ENCODE peak calls at places on chromosome 20, in nine cellular contexts. One of them, this sample, is unnamed.

GRCh38 chr20:51193066-51193772 is 170.3 kb upstream of the KCNG1 start:
- DNase-seq in left ventricle myocardium inferior: no peak
- DNase-seq in NB4: no peak
- DNase-seq in HTR-8/SVneo: peak; percentile 63
- DNase-seq in upper lobe of left lung: no peak
- DNase-seq in RCC 7860: no peak
- DNase-seq in ureter: no peak
- DNase-seq in stimulated activated CD4-positive, alpha-beta T cell treated with anti-CD3 and anti-CD28 coated beads, TNF-alpha, amount 100 ng/mL, for 24 hours: no peak
- DNase-seq in iris pigment epithelial cell: peak; percentile 80
- DNase-seq in this sample: no peak

GRCh38 chr20:2752631-2753455 is 47.6 kb downstream of the CPXM1 start:
- DNase-seq in iris pigment epithelial cell: peak; percentile 37
- DNase-seq in NB4: peak; percentile 66
- DNase-seq in RCC 7860: no peak
- DNase-seq in left ventricle myocardium inferior: no peak
- DNase-seq in HTR-8/SVneo: no peak
- DNase-seq in stimulated activated CD4-positive, alpha-beta T cell treated with anti-CD3 and anti-CD28 coated beads, TNF-alpha, amount 100 ng/mL, for 24 hours: no peak
- DNase-seq in upper lobe of left lung: no peak
- DNase-seq in ureter: no peak
- DNase-seq in this sample: no peak

GRCh38 chr20:56202493-56203077 is 45.9 kb upstream of the MC3R start:
- DNase-seq in RCC 7860: peak; percentile 18
- DNase-seq in ureter: no peak
- DNase-seq in HTR-8/SVneo: peak; percentile 62
- DNase-seq in stimulated activated CD4-positive, alpha-beta T cell treated with anti-CD3 and anti-CD28 coated beads, TNF-alpha, amount 100 ng/mL, for 24 hours: no peak
- DNase-seq in iris pigment epithelial cell: peak; percentile 23
- DNase-seq in upper lobe of left lung: no peak
- DNase-seq in NB4: peak; percentile 48
- DNase-seq in left ventricle myocardium inferior: no peak
- DNase-seq in this sample: no peak

GRCh38 chr20:16617056-16617455 is 43.8 kb upstream of the KIF16B start:
- DNase-seq in upper lobe of left lung: no peak
- DNase-seq in RCC 7860: no peak
- DNase-seq in NB4: no peak
- DNase-seq in iris pigment epithelial cell: no peak
- DNase-seq in stimulated activated CD4-positive, alpha-beta T cell treated with anti-CD3 and anti-CD28 coated beads, TNF-alpha, amount 100 ng/mL, for 24 hours: no peak
- DNase-seq in HTR-8/SVneo: no peak
- DNase-seq in left ventricle myocardium inferior: no peak
- DNase-seq in ureter: no peak
- DNase-seq in this sample: no peak

GRCh38 chr20:19304389-19304788 is 91.9 kb downstream of the SLC24A3 start:
- DNase-seq in RCC 7860: no peak
- DNase-seq in HTR-8/SVneo: no peak
- DNase-seq in NB4: peak; percentile 85
- DNase-seq in iris pigment epithelial cell: no peak
- DNase-seq in upper lobe of left lung: peak; percentile 49
- DNase-seq in stimulated activated CD4-positive, alpha-beta T cell treated with anti-CD3 and anti-CD28 coated beads, TNF-alpha, amount 100 ng/mL, for 24 hours: no peak
- DNase-seq in left ventricle myocardium inferior: no peak
- DNase-seq in ureter: no peak
- DNase-seq in this sample: no peak

GRCh38 chr20:17226410-17227198 is at the start of gene PCSK2:
- DNase-seq in HTR-8/SVneo: no peak
- DNase-seq in RCC 7860: no peak
- DNase-seq in NB4: no peak
- DNase-seq in stimulated activated CD4-positive, alpha-beta T cell treated with anti-CD3 and anti-CD28 coated beads, TNF-alpha, amount 100 ng/mL, for 24 hours: no peak
- DNase-seq in left ventricle myocardium inferior: peak; percentile 24
- DNase-seq in upper lobe of left lung: peak; percentile 43
- DNase-seq in iris pigment epithelial cell: peak; percentile 42
- DNase-seq in ureter: no peak
- DNase-seq in this sample: no peak

GRCh38 chr20:34582911-34583310 is 24.4 kb downstream of the MAP1LC3A start:
- DNase-seq in upper lobe of left lung: no peak
- DNase-seq in stimulated activated CD4-positive, alpha-beta T cell treated with anti-CD3 and anti-CD28 coated beads, TNF-alpha, amount 100 ng/mL, for 24 hours: no peak
- DNase-seq in iris pigment epithelial cell: no peak
- DNase-seq in ureter: peak; percentile 18
- DNase-seq in NB4: no peak
- DNase-seq in HTR-8/SVneo: no peak
- DNase-seq in left ventricle myocardium inferior: no peak
- DNase-seq in RCC 7860: peak; percentile 27
- DNase-seq in this sample: no peak

GRCh38 chr20:219290-220115 is 7.6 kb upstream of the DEFB129 start:
- DNase-seq in NB4: peak; percentile 58
- DNase-seq in stimulated activated CD4-positive, alpha-beta T cell treated with anti-CD3 and anti-CD28 coated beads, TNF-alpha, amount 100 ng/mL, for 24 hours: no peak
- DNase-seq in left ventricle myocardium inferior: no peak
- DNase-seq in ureter: no peak
- DNase-seq in upper lobe of left lung: no peak
- DNase-seq in RCC 7860: peak; percentile 10
- DNase-seq in HTR-8/SVneo: peak; percentile 45
- DNase-seq in iris pigment epithelial cell: peak; percentile 16
- DNase-seq in this sample: no peak

GRCh38 chr20:50415516-50416268 is 94.5 kb upstream of the PTPN1 start:
- DNase-seq in iris pigment epithelial cell: peak; percentile 88
- DNase-seq in NB4: no peak
- DNase-seq in RCC 7860: peak; percentile 81
- DNase-seq in HTR-8/SVneo: no peak
- DNase-seq in stimulated activated CD4-positive, alpha-beta T cell treated with anti-CD3 and anti-CD28 coated beads, TNF-alpha, amount 100 ng/mL, for 24 hours: no peak
- DNase-seq in upper lobe of left lung: peak; percentile 97
- DNase-seq in ureter: peak; percentile 99
- DNase-seq in left ventricle myocardium inferior: peak; percentile 100
- DNase-seq in this sample: peak; percentile 99

GRCh38 chr20:50590348-50590664 is 80.1 kb downstream of the PTPN1 start:
- DNase-seq in NB4: no peak
- DNase-seq in left ventricle myocardium inferior: no peak
- DNase-seq in upper lobe of left lung: no peak
- DNase-seq in iris pigment epithelial cell: no peak
- DNase-seq in RCC 7860: no peak
- DNase-seq in ureter: no peak
- DNase-seq in HTR-8/SVneo: no peak
- DNase-seq in stimulated activated CD4-positive, alpha-beta T cell treated with anti-CD3 and anti-CD28 coated beads, TNF-alpha, amount 100 ng/mL, for 24 hours: no peak
- DNase-seq in this sample: no peak

GRCh38 chr20:62979876-62980373 is 26.8 kb downstream of the BHLHE23 start:
- DNase-seq in left ventricle myocardium inferior: no peak
- DNase-seq in stimulated activated CD4-positive, alpha-beta T cell treated with anti-CD3 and anti-CD28 coated beads, TNF-alpha, amount 100 ng/mL, for 24 hours: no peak
- DNase-seq in ureter: no peak
- DNase-seq in iris pigment epithelial cell: no peak
- DNase-seq in RCC 7860: no peak
- DNase-seq in upper lobe of left lung: no peak
- DNase-seq in HTR-8/SVneo: no peak
- DNase-seq in NB4: no peak
- DNase-seq in this sample: no peak

GRCh38 chr20:46695888-46696287 is 6.6 kb upstream of the TP53RK start:
- DNase-seq in HTR-8/SVneo: no peak
- DNase-seq in NB4: no peak
- DNase-seq in stimulated activated CD4-positive, alpha-beta T cell treated with anti-CD3 and anti-CD28 coated beads, TNF-alpha, amount 100 ng/mL, for 24 hours: no peak
- DNase-seq in upper lobe of left lung: no peak
- DNase-seq in iris pigment epithelial cell: no peak
- DNase-seq in ureter: no peak
- DNase-seq in left ventricle myocardium inferior: no peak
- DNase-seq in RCC 7860: no peak
- DNase-seq in this sample: no peak

GRCh38 chr20:23037017-23037481 is 1.9 kb downstream of the SSTR4 start:
- DNase-seq in ureter: no peak
- DNase-seq in stimulated activated CD4-positive, alpha-beta T cell treated with anti-CD3 and anti-CD28 coated beads, TNF-alpha, amount 100 ng/mL, for 24 hours: no peak
- DNase-seq in left ventricle myocardium inferior: no peak
- DNase-seq in upper lobe of left lung: no peak
- DNase-seq in RCC 7860: no peak
- DNase-seq in HTR-8/SVneo: no peak
- DNase-seq in NB4: no peak
- DNase-seq in iris pigment epithelial cell: no peak
- DNase-seq in this sample: no peak

GRCh38 chr20:63567382-63568169 is 6.5 kb downstream of the HELZ2 start:
- DNase-seq in stimulated activated CD4-positive, alpha-beta T cell treated with anti-CD3 and anti-CD28 coated beads, TNF-alpha, amount 100 ng/mL, for 24 hours: no peak
- DNase-seq in NB4: peak; percentile 93
- DNase-seq in iris pigment epithelial cell: peak; percentile 75
- DNase-seq in HTR-8/SVneo: no peak
- DNase-seq in upper lobe of left lung: peak; percentile 75
- DNase-seq in RCC 7860: no peak
- DNase-seq in ureter: no peak
- DNase-seq in left ventricle myocardium inferior: no peak
- DNase-seq in this sample: peak; percentile 91

GRCh38 chr20:6074145-6074561 is 20.3 kb upstream of the LRRN4 start:
- DNase-seq in NB4: peak; percentile 57
- DNase-seq in iris pigment epithelial cell: peak; percentile 25
- DNase-seq in stimulated activated CD4-positive, alpha-beta T cell treated with anti-CD3 and anti-CD28 coated beads, TNF-alpha, amount 100 ng/mL, for 24 hours: no peak
- DNase-seq in left ventricle myocardium inferior: no peak
- DNase-seq in HTR-8/SVneo: peak; percentile 25
- DNase-seq in RCC 7860: no peak
- DNase-seq in upper lobe of left lung: no peak
- DNase-seq in ureter: no peak
- DNase-seq in this sample: no peak

GRCh38 chr20:48787861-48788375 is 39.9 kb downstream of the PREX1 start:
- DNase-seq in left ventricle myocardium inferior: no peak
- DNase-seq in RCC 7860: no peak
- DNase-seq in ureter: no peak
- DNase-seq in HTR-8/SVneo: peak; percentile 90
- DNase-seq in upper lobe of left lung: no peak
- DNase-seq in NB4: peak; percentile 90
- DNase-seq in iris pigment epithelial cell: peak; percentile 73
- DNase-seq in stimulated activated CD4-positive, alpha-beta T cell treated with anti-CD3 and anti-CD28 coated beads, TNF-alpha, amount 100 ng/mL, for 24 hours: no peak
- DNase-seq in this sample: no peak

GRCh38 chr20:53582574-53583351 is 10.9 kb downstream of the ZNF217 start:
- DNase-seq in iris pigment epithelial cell: peak; percentile 97
- DNase-seq in left ventricle myocardium inferior: no peak
- DNase-seq in stimulated activated CD4-positive, alpha-beta T cell treated with anti-CD3 and anti-CD28 coated beads, TNF-alpha, amount 100 ng/mL, for 24 hours: peak; percentile 48
- DNase-seq in RCC 7860: peak; percentile 93
- DNase-seq in HTR-8/SVneo: peak; percentile 75
- DNase-seq in upper lobe of left lung: peak; percentile 71
- DNase-seq in ureter: no peak
- DNase-seq in NB4: peak; percentile 89
- DNase-seq in this sample: no peak

GRCh38 chr20:45962031-45962755 is 9.8 kb downstream of the ZNF335 start:
- DNase-seq in left ventricle myocardium inferior: no peak
- DNase-seq in stimulated activated CD4-positive, alpha-beta T cell treated with anti-CD3 and anti-CD28 coated beads, TNF-alpha, amount 100 ng/mL, for 24 hours: no peak
- DNase-seq in upper lobe of left lung: no peak
- DNase-seq in HTR-8/SVneo: no peak
- DNase-seq in ureter: no peak
- DNase-seq in NB4: no peak
- DNase-seq in RCC 7860: no peak
- DNase-seq in iris pigment epithelial cell: no peak
- DNase-seq in this sample: peak; percentile 48